ENCODE peak calls at places on chromosomes 1 and 21, in six cellular contexts. One of them, this sample, is unnamed.

GRCh38 chr21:42556960-42557359 is 43.3 kb downstream of the SLC37A1 start:
- DNase-seq in HCEC 1CT: no peak
- DNase-seq in Calu3: no peak
- DNase-seq in stimulated activated CD4-positive, alpha-beta T cell treated with anti-CD3 and anti-CD28 coated beads, Interleukin-4, amount 100 ng/mL, for 24 hours: no peak
- DNase-seq in left colon: peak
- DNase-seq in HFF-Myc: no peak
- DNase-seq in this sample: no peak

GRCh38 chr1:155729031-155729898 is 40.4 kb downstream of the DAP3 start:
- DNase-seq in left colon: peak
- DNase-seq in stimulated activated CD4-positive, alpha-beta T cell treated with anti-CD3 and anti-CD28 coated beads, Interleukin-4, amount 100 ng/mL, for 24 hours: peak
- DNase-seq in HCEC 1CT: peak
- DNase-seq in Calu3: peak
- DNase-seq in HFF-Myc: peak
- DNase-seq in this sample: peak

GRCh38 chr1:82366694-82367093 is 566.0 kb downstream of the ADGRL2 start:
- DNase-seq in HFF-Myc: no peak
- DNase-seq in left colon: no peak
- DNase-seq in Calu3: no peak
- DNase-seq in stimulated activated CD4-positive, alpha-beta T cell treated with anti-CD3 and anti-CD28 coated beads, Interleukin-4, amount 100 ng/mL, for 24 hours: no peak
- DNase-seq in HCEC 1CT: no peak
- DNase-seq in this sample: no peak

GRCh38 chr1:178536844-178537371 is 24.0 kb downstream of the TEX35 start:
- DNase-seq in HFF-Myc: peak
- DNase-seq in stimulated activated CD4-positive, alpha-beta T cell treated with anti-CD3 and anti-CD28 coated beads, Interleukin-4, amount 100 ng/mL, for 24 hours: no peak
- DNase-seq in Calu3: peak
- DNase-seq in left colon: peak
- DNase-seq in HCEC 1CT: peak
- DNase-seq in this sample: peak

GRCh38 chr1:196366817-196367495 is 241.3 kb downstream of the KCNT2 start:
- DNase-seq in HFF-Myc: no peak
- DNase-seq in Calu3: no peak
- DNase-seq in stimulated activated CD4-positive, alpha-beta T cell treated with anti-CD3 and anti-CD28 coated beads, Interleukin-4, amount 100 ng/mL, for 24 hours: no peak
- DNase-seq in left colon: no peak
- DNase-seq in HCEC 1CT: no peak
- DNase-seq in this sample: no peak

GRCh38 chr1:184800876-184801275 is 46.2 kb upstream of the EDEM3 start:
- DNase-seq in left colon: no peak
- DNase-seq in HCEC 1CT: no peak
- DNase-seq in HFF-Myc: no peak
- DNase-seq in stimulated activated CD4-positive, alpha-beta T cell treated with anti-CD3 and anti-CD28 coated beads, Interleukin-4, amount 100 ng/mL, for 24 hours: no peak
- DNase-seq in Calu3: no peak
- DNase-seq in this sample: no peak

GRCh38 chr1:210123924-210124589 is 108.5 kb upstream of the SERTAD4 start:
- DNase-seq in stimulated activated CD4-positive, alpha-beta T cell treated with anti-CD3 and anti-CD28 coated beads, Interleukin-4, amount 100 ng/mL, for 24 hours: no peak
- DNase-seq in HFF-Myc: peak
- DNase-seq in left colon: no peak
- DNase-seq in HCEC 1CT: peak
- DNase-seq in Calu3: no peak
- DNase-seq in this sample: no peak

GRCh38 chr1:9659328-9659727 is 7.8 kb downstream of the PIK3CD start:
- DNase-seq in HFF-Myc: no peak
- DNase-seq in stimulated activated CD4-positive, alpha-beta T cell treated with anti-CD3 and anti-CD28 coated beads, Interleukin-4, amount 100 ng/mL, for 24 hours: no peak
- DNase-seq in HCEC 1CT: peak
- DNase-seq in Calu3: no peak
- DNase-seq in left colon: no peak
- DNase-seq in this sample: no peak

GRCh38 chr1:2019571-2020309 is 595 bp downstream of the GABRD start:
- DNase-seq in HFF-Myc: no peak
- DNase-seq in stimulated activated CD4-positive, alpha-beta T cell treated with anti-CD3 and anti-CD28 coated beads, Interleukin-4, amount 100 ng/mL, for 24 hours: no peak
- DNase-seq in left colon: no peak
- DNase-seq in HCEC 1CT: no peak
- DNase-seq in Calu3: no peak
- DNase-seq in this sample: no peak

GRCh38 chr1:181936269-181936668 is 125.2 kb downstream of the ZNF648 start:
- DNase-seq in HFF-Myc: no peak
- DNase-seq in stimulated activated CD4-positive, alpha-beta T cell treated with anti-CD3 and anti-CD28 coated beads, Interleukin-4, amount 100 ng/mL, for 24 hours: peak
- DNase-seq in left colon: no peak
- DNase-seq in Calu3: no peak
- DNase-seq in HCEC 1CT: no peak
- DNase-seq in this sample: no peak

GRCh38 chr1:89381617-89382016 is 17.8 kb downstream of the GBP6 start:
- DNase-seq in HFF-Myc: no peak
- DNase-seq in left colon: no peak
- DNase-seq in Calu3: no peak
- DNase-seq in HCEC 1CT: no peak
- DNase-seq in stimulated activated CD4-positive, alpha-beta T cell treated with anti-CD3 and anti-CD28 coated beads, Interleukin-4, amount 100 ng/mL, for 24 hours: no peak
- DNase-seq in this sample: no peak

GRCh38 chr1:222034790-222035189 is 292.9 kb upstream of the DUSP10 start:
- DNase-seq in left colon: no peak
- DNase-seq in stimulated activated CD4-positive, alpha-beta T cell treated with anti-CD3 and anti-CD28 coated beads, Interleukin-4, amount 100 ng/mL, for 24 hours: no peak
- DNase-seq in HCEC 1CT: no peak
- DNase-seq in HFF-Myc: no peak
- DNase-seq in Calu3: no peak
- DNase-seq in this sample: no peak

GRCh38 chr1:184082541-184082940 is 31.0 kb downstream of the TSEN15 start:
- DNase-seq in Calu3: no peak
- DNase-seq in HFF-Myc: no peak
- DNase-seq in HCEC 1CT: no peak
- DNase-seq in stimulated activated CD4-positive, alpha-beta T cell treated with anti-CD3 and anti-CD28 coated beads, Interleukin-4, amount 100 ng/mL, for 24 hours: no peak
- DNase-seq in left colon: no peak
- DNase-seq in this sample: no peak

GRCh38 chr1:211332839-211333238 is 6.2 kb downstream of the TRAF5 start:
- DNase-seq in HFF-Myc: no peak
- DNase-seq in Calu3: no peak
- DNase-seq in left colon: no peak
- DNase-seq in HCEC 1CT: no peak
- DNase-seq in stimulated activated CD4-positive, alpha-beta T cell treated with anti-CD3 and anti-CD28 coated beads, Interleukin-4, amount 100 ng/mL, for 24 hours: no peak
- DNase-seq in this sample: no peak

GRCh38 chr1:37641059-37641458 is 6.4 kb upstream of the RSPO1 start:
- DNase-seq in HFF-Myc: no peak
- DNase-seq in left colon: no peak
- DNase-seq in Calu3: no peak
- DNase-seq in HCEC 1CT: no peak
- DNase-seq in stimulated activated CD4-positive, alpha-beta T cell treated with anti-CD3 and anti-CD28 coated beads, Interleukin-4, amount 100 ng/mL, for 24 hours: no peak
- DNase-seq in this sample: no peak

GRCh38 chr1:76864383-76864782 is 2.9 kb upstream of the ST6GALNAC5 start:
- DNase-seq in Calu3: no peak
- DNase-seq in stimulated activated CD4-positive, alpha-beta T cell treated with anti-CD3 and anti-CD28 coated beads, Interleukin-4, amount 100 ng/mL, for 24 hours: no peak
- DNase-seq in HFF-Myc: no peak
- DNase-seq in HCEC 1CT: peak
- DNase-seq in left colon: no peak
- DNase-seq in this sample: no peak

GRCh38 chr1:3350441-3351261 is 103.8 kb upstream of the ARHGEF16 start:
- DNase-seq in stimulated activated CD4-positive, alpha-beta T cell treated with anti-CD3 and anti-CD28 coated beads, Interleukin-4, amount 100 ng/mL, for 24 hours: no peak
- DNase-seq in left colon: no peak
- DNase-seq in Calu3: no peak
- DNase-seq in HFF-Myc: no peak
- DNase-seq in HCEC 1CT: no peak
- DNase-seq in this sample: no peak

GRCh38 chr1:203537806-203538464 is 44.0 kb downstream of the OPTC start:
- DNase-seq in HFF-Myc: no peak
- DNase-seq in left colon: no peak
- DNase-seq in HCEC 1CT: peak
- DNase-seq in Calu3: peak
- DNase-seq in stimulated activated CD4-positive, alpha-beta T cell treated with anti-CD3 and anti-CD28 coated beads, Interleukin-4, amount 100 ng/mL, for 24 hours: no peak
- DNase-seq in this sample: peak

GRCh38 chr1:53420331-53420730 is 38.9 kb upstream of the DMRTB1 start:
- DNase-seq in HFF-Myc: no peak
- DNase-seq in stimulated activated CD4-positive, alpha-beta T cell treated with anti-CD3 and anti-CD28 coated beads, Interleukin-4, amount 100 ng/mL, for 24 hours: no peak
- DNase-seq in left colon: no peak
- DNase-seq in HCEC 1CT: no peak
- DNase-seq in Calu3: no peak
- DNase-seq in this sample: no peak

GRCh38 chr1:233613252-233614172 is at the start of gene KCNK1:
- DNase-seq in Calu3: peak
- DNase-seq in HFF-Myc: peak
- DNase-seq in left colon: peak
- DNase-seq in HCEC 1CT: no peak
- DNase-seq in stimulated activated CD4-positive, alpha-beta T cell treated with anti-CD3 and anti-CD28 coated beads, Interleukin-4, amount 100 ng/mL, for 24 hours: no peak
- DNase-seq in this sample: no peak

GRCh38 chr1:203217668-203218067 is 11.8 kb downstream of the CHIT1 start:
- DNase-seq in stimulated activated CD4-positive, alpha-beta T cell treated with anti-CD3 and anti-CD28 coated beads, Interleukin-4, amount 100 ng/mL, for 24 hours: no peak
- DNase-seq in HFF-Myc: no peak
- DNase-seq in HCEC 1CT: no peak
- DNase-seq in Calu3: no peak
- DNase-seq in left colon: no peak
- DNase-seq in this sample: no peak

GRCh38 chr1:55204997-55205396 is 10.2 kb downstream of the USP24 start:
- DNase-seq in HFF-Myc: no peak
- DNase-seq in left colon: no peak
- DNase-seq in Calu3: no peak
- DNase-seq in HCEC 1CT: peak
- DNase-seq in stimulated activated CD4-positive, alpha-beta T cell treated with anti-CD3 and anti-CD28 coated beads, Interleukin-4, amount 100 ng/mL, for 24 hours: no peak
- DNase-seq in this sample: no peak

GRCh38 chr1:241376711-241377110 is 19.7 kb upstream of the RGS7 start:
- DNase-seq in Calu3: no peak
- DNase-seq in HFF-Myc: no peak
- DNase-seq in HCEC 1CT: no peak
- DNase-seq in left colon: no peak
- DNase-seq in stimulated activated CD4-positive, alpha-beta T cell treated with anti-CD3 and anti-CD28 coated beads, Interleukin-4, amount 100 ng/mL, for 24 hours: no peak
- DNase-seq in this sample: no peak

GRCh38 chr1:92376345-92376744 is 77.5 kb downstream of the RPAP2 start:
- DNase-seq in left colon: no peak
- DNase-seq in HCEC 1CT: no peak
- DNase-seq in stimulated activated CD4-positive, alpha-beta T cell treated with anti-CD3 and anti-CD28 coated beads, Interleukin-4, amount 100 ng/mL, for 24 hours: no peak
- DNase-seq in Calu3: no peak
- DNase-seq in HFF-Myc: no peak
- DNase-seq in this sample: no peak

GRCh38 chr1:160127381-160127780 is 11.8 kb downstream of the ATP1A2 start:
- DNase-seq in stimulated activated CD4-positive, alpha-beta T cell treated with anti-CD3 and anti-CD28 coated beads, Interleukin-4, amount 100 ng/mL, for 24 hours: no peak
- DNase-seq in HFF-Myc: no peak
- DNase-seq in HCEC 1CT: no peak
- DNase-seq in Calu3: no peak
- DNase-seq in left colon: no peak
- DNase-seq in this sample: no peak

GRCh38 chr1:28466226-28466778 is 39.5 kb upstream of the RCC1 start:
- DNase-seq in HCEC 1CT: no peak
- DNase-seq in left colon: no peak
- DNase-seq in HFF-Myc: no peak
- DNase-seq in stimulated activated CD4-positive, alpha-beta T cell treated with anti-CD3 and anti-CD28 coated beads, Interleukin-4, amount 100 ng/mL, for 24 hours: no peak
- DNase-seq in Calu3: no peak
- DNase-seq in this sample: no peak

GRCh38 chr1:117818456-117818855 is 111.0 kb downstream of the GDAP2 start:
- DNase-seq in HFF-Myc: no peak
- DNase-seq in left colon: no peak
- DNase-seq in HCEC 1CT: peak
- DNase-seq in stimulated activated CD4-positive, alpha-beta T cell treated with anti-CD3 and anti-CD28 coated beads, Interleukin-4, amount 100 ng/mL, for 24 hours: no peak
- DNase-seq in Calu3: no peak
- DNase-seq in this sample: no peak

GRCh38 chr1:183159960-183160359 is 26.1 kb upstream of the LAMC2 start:
- DNase-seq in HCEC 1CT: no peak
- DNase-seq in left colon: peak
- DNase-seq in HFF-Myc: no peak
- DNase-seq in Calu3: peak
- DNase-seq in stimulated activated CD4-positive, alpha-beta T cell treated with anti-CD3 and anti-CD28 coated beads, Interleukin-4, amount 100 ng/mL, for 24 hours: no peak
- DNase-seq in this sample: no peak

GRCh38 chr1:185578293-185578692 is 155.9 kb upstream of the HMCN1 start:
- DNase-seq in HCEC 1CT: no peak
- DNase-seq in stimulated activated CD4-positive, alpha-beta T cell treated with anti-CD3 and anti-CD28 coated beads, Interleukin-4, amount 100 ng/mL, for 24 hours: no peak
- DNase-seq in HFF-Myc: no peak
- DNase-seq in left colon: no peak
- DNase-seq in Calu3: no peak
- DNase-seq in this sample: no peak

GRCh38 chr1:89042491-89042890 is 19.8 kb upstream of the GBP3 start:
- DNase-seq in left colon: no peak
- DNase-seq in stimulated activated CD4-positive, alpha-beta T cell treated with anti-CD3 and anti-CD28 coated beads, Interleukin-4, amount 100 ng/mL, for 24 hours: no peak
- DNase-seq in Calu3: no peak
- DNase-seq in HCEC 1CT: no peak
- DNase-seq in HFF-Myc: no peak
- DNase-seq in this sample: no peak